ENCODE peak calls at places on chromosomes 5 and 9, in four cellular contexts. R, M, V and P are unnamed samples.

GRCh38 chr9:94643176-94643575 is 3.9 kb upstream of the FBP1 start:
- DNase-seq in R (no peak), M (no peak), V (no peak), P (no peak)

GRCh38 chr9:121650220-121651013 is 1.0 kb upstream of the DAB2IP start:
- DNase-seq in R (peak; percentile 30), M (peak; percentile 92), V (no peak), P (peak; percentile 95)

GRCh38 chr5:138504799-138505198 is 38.2 kb downstream of the ETF1 start:
- DNase-seq in R (no peak), M (no peak), V (no peak), P (no peak)

GRCh38 chr9:573551-574410 is 267.7 kb upstream of the DMRT1 start:
- DNase-seq in R (no peak), M (no peak), V (no peak), P (peak; percentile 10)

GRCh38 chr5:124634228-124634819 is 112.1 kb downstream of the ZNF608 start:
- DNase-seq in R (peak; percentile 40), M (no peak), V (no peak), P (no peak)

GRCh38 chr9:68750179-68750685 is 45.2 kb downstream of the PIP5K1B start:
- DNase-seq in R (no peak), M (no peak), V (no peak), P (no peak)

GRCh38 chr9:114864471-114864870 is 58.6 kb upstream of the TNFSF15 start:
- DNase-seq in R (no peak), M (no peak), V (no peak), P (no peak)

GRCh38 chr5:73822989-73823339 is 197.0 kb downstream of the ARHGEF28 start:
- DNase-seq in R (peak; percentile 59), M (no peak), V (no peak), P (no peak)

GRCh38 chr5:83711982-83712601 is 8.6 kb downstream of the HAPLN1 start:
- DNase-seq in R (peak; percentile 54), M (peak; percentile 70), V (no peak), P (peak; percentile 62)

GRCh38 chr9:84851935-84852585 is 182.5 kb downstream of the NTRK2 start:
- DNase-seq in R (peak; percentile 94), M (no peak), V (no peak), P (no peak)

GRCh38 chr5:99355881-99356280 is 427.1 kb upstream of the CHD1 start:
- DNase-seq in R (peak; percentile 70), M (no peak), V (no peak), P (no peak)

GRCh38 chr9:92550765-92551164 is 15.0 kb upstream of the ECM2 start:
- DNase-seq in R (no peak), M (no peak), V (no peak), P (no peak)

GRCh38 chr5:149464796-149465489 is 85.9 kb upstream of the IL17B start:
- DNase-seq in R (peak; percentile 66), M (peak; percentile 81), V (no peak), P (no peak)

GRCh38 chr5:33008751-33009418 is 297.8 kb downstream of the NPR3 start:
- DNase-seq in R (peak; percentile 10), M (peak; percentile 71), V (no peak), P (no peak)

GRCh38 chr5:159214486-159215271 is 5.3 kb upstream of the RNF145 start:
- DNase-seq in R (no peak), M (no peak), V (no peak), P (no peak)

GRCh38 chr5:101977729-101978345 is 318.2 kb downstream of the SLCO4C1 start:
- DNase-seq in R (peak; percentile 63), M (no peak), V (peak; percentile 9), P (peak; percentile 14)

GRCh38 chr9:123375725-123376132 is 19.7 kb downstream of the CRB2 start:
- DNase-seq in R (peak; percentile 54), M (peak; percentile 90), V (no peak), P (peak; percentile 77)

GRCh38 chr5:128144491-128144890 is 60.9 kb downstream of the SLC12A2 start:
- DNase-seq in R (peak; percentile 49), M (no peak), V (no peak), P (no peak)

GRCh38 chr5:171494452-171495121 is 75.1 kb downstream of the FGF18 start:
- DNase-seq in R (peak; percentile 84), M (peak; percentile 29), V (no peak), P (peak; percentile 78)

GRCh38 chr9:126661521-126662251 is 48.0 kb downstream of the LMX1B start:
- DNase-seq in R (no peak), M (no peak), V (no peak), P (no peak)

GRCh38 chr5:86526811-86527348 is 90.9 kb upstream of the COX7C start:
- DNase-seq in R (no peak), M (no peak), V (no peak), P (no peak)

GRCh38 chr9:97559111-97559514 is 57.6 kb downstream of the TMOD1 start:
- DNase-seq in R (no peak), M (no peak), V (peak; percentile 85), P (no peak)

GRCh38 chr9:133202688-133203453 is 6.2 kb downstream of the OBP2B start:
- DNase-seq in R (no peak), M (no peak), V (no peak), P (no peak)

GRCh38 chr9:133202145-133202513 is 6.9 kb downstream of the OBP2B start:
- DNase-seq in R (no peak), M (no peak), V (no peak), P (no peak)

GRCh38 chr9:133200631-133201030 is 8.4 kb downstream of the OBP2B start:
- DNase-seq in R (no peak), M (no peak), V (no peak), P (no peak)

GRCh38 chr9:133199648-133200321 is 9.3 kb downstream of the OBP2B start:
- DNase-seq in R (no peak), M (peak; percentile 41), V (no peak), P (no peak)

GRCh38 chr9:133201424-133202144 is 7.5 kb downstream of the OBP2B start:
- DNase-seq in R (no peak), M (no peak), V (no peak), P (no peak)
- TF ChIP-seq CTCF in R (no peak), M (no peak), V (no peak), P (no peak)

DNA sequence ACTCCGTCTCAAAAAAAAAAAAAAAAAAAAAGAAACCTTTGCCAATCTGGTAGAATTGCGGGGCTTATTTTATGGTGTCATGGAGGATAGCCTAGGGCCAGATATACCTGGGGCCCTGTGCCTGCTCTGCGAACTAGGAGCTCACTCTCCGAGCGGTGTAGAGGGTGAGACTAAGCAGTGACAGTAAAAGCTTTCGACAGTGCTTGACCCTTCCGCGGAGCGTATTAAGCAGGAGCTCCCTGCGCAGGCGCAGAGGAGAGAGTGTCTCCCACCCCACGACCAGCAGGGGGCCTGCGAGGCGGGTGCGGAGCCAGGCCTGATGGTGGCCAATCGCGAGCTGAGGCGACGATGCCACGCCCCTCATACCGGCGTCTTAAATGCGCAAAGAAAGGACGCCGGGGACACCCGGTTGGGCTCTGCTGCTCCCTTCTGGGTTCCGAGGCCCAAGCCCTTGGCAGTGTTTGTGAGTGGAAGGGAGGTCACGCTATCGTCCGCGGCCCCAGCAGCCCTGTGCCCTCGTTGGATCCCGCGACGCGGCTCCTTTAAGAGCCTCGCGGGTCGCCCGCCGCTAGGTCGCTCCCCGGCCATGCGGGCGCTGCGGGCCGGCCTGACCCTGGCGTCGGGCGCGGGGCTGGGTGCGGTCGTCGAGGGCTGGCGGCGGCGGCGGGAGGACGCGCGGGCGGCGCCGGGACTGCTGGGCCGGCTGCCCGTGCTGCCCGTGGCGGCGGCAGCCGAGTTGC is at the start of gene ENDOG:
- DNase-seq in R (peak; percentile 97), M (peak; percentile 99), V (peak; percentile 94), P (peak; percentile 99)
- TF ChIP-seq CTCF in R (peak; percentile 90), M (peak; percentile 95), V (peak; percentile 99), P (peak; percentile 95)

GRCh38 chr5:93384977-93385376 is 196.0 kb downstream of the NR2F1-AS1 start:
- DNase-seq in R (no peak), M (no peak), V (no peak), P (no peak)
- TF ChIP-seq CTCF in R (no peak), M (no peak), V (no peak), P (no peak)

GRCh38 chr9:3467593-3468219 is 58.1 kb downstream of the RFX3 start:
- DNase-seq in R (peak; percentile 73), M (peak; percentile 45), V (no peak), P (peak; percentile 31)
- TF ChIP-seq CTCF in R (peak; percentile 100), M (peak; percentile 74), V (peak; percentile 100), P (peak; percentile 64)